ENCODE peak calls at places on chromosomes 6 and 20, in five cellular contexts. Z is mesenchymal stem cell; J is AG04449; O is adrenal gland; Q is stimulated activated CD4-positive, alpha-beta T cell treated with anti-CD3 and anti-CD28 coated beads, Interleukin-1b, Interleukin-23, amount 100 ng/mL, for 48 hours. N is an unnamed sample.

GRCh38 chr6:21953831-21954801 is 342.7 kb downstream of the PRL start:
- DNase-seq in Q (no peak), O (peak; percentile 18), J (no peak), Z (peak; percentile 77), N (no peak)

GRCh38 chr20:50776122-50776795 is 18.6 kb upstream of the BCAS4 start:
- DNase-seq in J (no peak), O (no peak), Q (no peak), Z (no peak), N (peak; percentile 11)

GRCh38 chr6:99019341-99019740 is 71.6 kb upstream of the FBXL4 start:
- DNase-seq in J (no peak), Z (no peak), Q (no peak), O (no peak), N (no peak)

GRCh38 chr6:42727084-42727601 is 4.7 kb upstream of the PRPH2 start:
- DNase-seq in O (no peak), Q (no peak), Z (no peak), J (no peak), N (no peak)

GRCh38 chr6:4612636-4613171 is 163.5 kb upstream of the CDYL start:
- DNase-seq in O (peak; percentile 30), J (no peak), Q (no peak), Z (peak; percentile 84), N (no peak)

GRCh38 chr6:132391391-132392291 is 9.6 kb downstream of the MOXD1 start:
- DNase-seq in O (peak; percentile 35), Z (peak; percentile 90), Q (no peak), J (peak; percentile 78), N (no peak)

GRCh38 chr6:112251170-112251945 is 3.0 kb downstream of the LAMA4 start:
- DNase-seq in O (no peak), Q (no peak), J (peak; percentile 46), Z (peak; percentile 51), N (no peak)

GRCh38 chr20:52484438-52484837 is 292.9 kb upstream of the ZFP64 start:
- DNase-seq in Z (peak; percentile 76), Q (no peak), O (no peak), J (peak; percentile 50), N (no peak)

GRCh38 chr20:25624500-25624939 is 706 bp upstream of the NANP start:
- DNase-seq in J (no peak), O (no peak), Z (no peak), Q (no peak), N (no peak)

GRCh38 chr6:73943930-73944652 is 248.1 kb downstream of the CD109 start:
- DNase-seq in Z (no peak), Q (no peak), O (no peak), J (no peak), N (no peak)

GRCh38 chr6:42104095-42104806 is 38.2 kb downstream of the C6orf132 start:
- DNase-seq in Q (peak; percentile 77), J (no peak), O (peak; percentile 87), Z (peak; percentile 72), N (peak; percentile 72)

GRCh38 chr6:139373154-139373927 is 1.1 kb downstream of the CITED2 start:
- DNase-seq in Z (peak; percentile 58), O (peak; percentile 61), J (no peak), Q (peak; percentile 81), N (peak; percentile 69)

GRCh38 chr20:20548527-20549266 is 163.7 kb downstream of the RALGAPA2 start:
- DNase-seq in J (no peak), Q (no peak), O (no peak), Z (no peak), N (no peak)

GRCh38 chr20:3164763-3165410 is 5.2 kb upstream of the FASTKD5 start:
- DNase-seq in J (no peak), Z (no peak), Q (no peak), O (no peak), N (peak; percentile 41)

GRCh38 chr6:141561154-141561553 is 571.6 kb upstream of the GJE1 start:
- DNase-seq in Z (no peak), J (no peak), O (no peak), Q (no peak), N (no peak)

GRCh38 chr6:22727709-22728108 is 158.3 kb downstream of the HDGFL1 start:
- DNase-seq in J (no peak), Q (no peak), Z (peak; percentile 72), O (no peak), N (no peak)

GRCh38 chr20:54340667-54341081 is 132.8 kb downstream of the PFDN4 start:
- DNase-seq in O (no peak), J (peak; percentile 63), Q (no peak), Z (no peak), N (no peak)

GRCh38 chr6:14681699-14682487 is 564.0 kb upstream of the JARID2 start:
- DNase-seq in Z (no peak), O (no peak), Q (no peak), J (no peak), N (no peak)

GRCh38 chr20:17680128-17680835 is 1.8 kb downstream of the RRBP1 start:
- DNase-seq in Q (no peak), Z (peak; percentile 89), O (peak; percentile 75), J (no peak), N (peak; percentile 84)

GRCh38 chr20:10927011-10927583 is 253.3 kb upstream of the JAG1 start:
- DNase-seq in J (no peak), Z (no peak), Q (no peak), O (no peak), N (no peak)

GRCh38 chr20:58237318-58238182 is 9.1 kb upstream of the ANKRD60 start:
- DNase-seq in Q (no peak), O (no peak), J (no peak), Z (peak; percentile 79), N (no peak)

GRCh38 chr20:57117296-57117695 is 149.1 kb downstream of the BMP7 start:
- DNase-seq in O (no peak), Q (no peak), Z (no peak), J (no peak), N (no peak)

GRCh38 chr20:34632870-34633452 is 43.9 kb downstream of the PIGU start:
- DNase-seq in Q (no peak), Z (no peak), J (no peak), O (no peak), N (no peak)

GRCh38 chr6:65259982-65260381 is 447.0 kb downstream of the EYS start:
- DNase-seq in Z (no peak), O (no peak), J (no peak), Q (no peak), N (no peak)

GRCh38 chr20:41086402-41087324 is 50.7 kb upstream of the PLCG1 start:
- DNase-seq in J (no peak), O (no peak), Z (peak; percentile 69), Q (no peak), N (no peak)

GRCh38 chr20:63081351-63081750 is 74.6 kb upstream of the BHLHE23 start:
- DNase-seq in O (peak; percentile 1), Q (no peak), Z (no peak), J (no peak), N (no peak)

GRCh38 chr20:7090753-7091310 is 323.3 kb downstream of the BMP2 start:
- DNase-seq in Z (no peak), J (no peak), O (no peak), Q (no peak), N (no peak)

GRCh38 chr6:163564536-163564935 is 150.0 kb downstream of the QKI start:
- DNase-seq in Z (no peak), Q (no peak), O (no peak), J (no peak), N (no peak)

GRCh38 chr6:40936810-40937209 is 102.2 kb downstream of the UNC5CL start:
- DNase-seq in O (peak; percentile 25), J (peak; percentile 76), Z (peak; percentile 97), Q (no peak), N (no peak)

GRCh38 chr6:10537726-10538125 is 16.6 kb downstream of the GCNT2 start:
- DNase-seq in J (no peak), Q (no peak), Z (no peak), O (no peak), N (no peak)

GRCh38 chr20:15071010-15071808 is 733.8 kb upstream of the FLRT3 start:
- DNase-seq in Q (no peak), O (no peak), Z (no peak), J (no peak), N (no peak)

GRCh38 chr6:4347877-4348276 is 212.5 kb upstream of the ECI2 start:
- DNase-seq in Z (no peak), O (no peak), J (no peak), Q (no peak), N (no peak)

GRCh38 chr6:133159269-133159795 is 81.8 kb upstream of the EYA4 start:
- DNase-seq in Z (peak; percentile 12), O (no peak), J (no peak), Q (no peak), N (no peak)

GRCh38 chr6:25962368-25963127 is at the start of gene TRIM38:
- DNase-seq in Q (peak; percentile 76), J (peak; percentile 74), Z (peak; percentile 94), O (peak; percentile 87), N (peak; percentile 77)

GRCh38 chr20:59207742-59208357 is 44.2 kb downstream of the ZNF831 start:
- DNase-seq in Z (no peak), Q (peak; percentile 78), J (no peak), O (no peak), N (no peak)

GRCh38 chr6:43946641-43947363 is 176.8 kb downstream of the VEGFA start:
- DNase-seq in Q (no peak), J (no peak), O (no peak), Z (no peak), N (no peak)

GRCh38 chr6:120671519-120671918 is 662.8 kb downstream of the TBC1D32 start:
- DNase-seq in J (no peak), Z (no peak), Q (no peak), O (no peak), N (no peak)